ENCODE peak calls at places on chromosomes 13 and 19, in four cellular contexts. K, T, S and J are unnamed samples.

GRCh38 chr13:31824705-31825512 is 85.6 kb downstream of the RXFP2 start:
- DNase-seq in K (peak; percentile 13), T (peak; percentile 28), S (no peak), J (no peak)

GRCh38 chr13:110398564-110399507 is 91.8 kb downstream of the COL4A2 start:
- DNase-seq in K (no peak), T (no peak), S (no peak), J (no peak)

GRCh38 chr13:62846302-62846701 is 1430.7 kb upstream of the PCDH20 start:
- DNase-seq in K (no peak), T (no peak), S (no peak), J (no peak)

GRCh38 chr19:3404324-3405260 is 38.2 kb downstream of the NFIC start:
- DNase-seq in K (no peak), T (peak; percentile 87), S (peak; percentile 92), J (peak; percentile 90)

GRCh38 chr19:38015216-38015615 is 108.2 kb downstream of the SIPA1L3 start:
- DNase-seq in K (no peak), T (no peak), S (no peak), J (no peak)

GRCh38 chr19:7456964-7457541 is 31.8 kb downstream of the PEX11G start:
- DNase-seq in K (no peak), T (no peak), S (no peak), J (no peak)

GRCh38 chr19:54041969-54042606 is 21.6 kb downstream of the VSTM1 start:
- DNase-seq in K (no peak), T (no peak), S (no peak), J (no peak)

GRCh38 chr13:110314516-110315245 is 7.6 kb downstream of the COL4A2 start:
- DNase-seq in K (no peak), T (no peak), S (no peak), J (no peak)

GRCh38 chr19:7654401-7654800 is 14.4 kb upstream of the RETN start:
- DNase-seq in K (no peak), T (no peak), S (no peak), J (no peak)

GRCh38 chr13:99265162-99265822 is 7.1 kb upstream of the GPR18 start:
- DNase-seq in K (no peak), T (no peak), S (no peak), J (no peak)

GRCh38 chr13:67353891-67354459 is 123.8 kb upstream of the PCDH9 start:
- DNase-seq in K (no peak), T (no peak), S (no peak), J (no peak)

GRCh38 chr13:112968910-112969691 is at the start of gene MCF2L:
- DNase-seq in K (no peak), T (peak; percentile 59), S (peak; percentile 56), J (peak; percentile 40)

GRCh38 chr13:34577051-34577450 is 365.0 kb upstream of the NBEA start:
- DNase-seq in K (no peak), T (no peak), S (no peak), J (no peak)

GRCh38 chr13:111184685-111185401 is 69.7 kb downstream of the ARHGEF7 start:
- DNase-seq in K (peak; percentile 93), T (no peak), S (no peak), J (no peak)

GRCh38 chr13:85163063-85163462 is 636.2 kb downstream of the SLITRK6 start:
- DNase-seq in K (no peak), T (no peak), S (no peak), J (no peak)

GRCh38 chr19:19420570-19421301 is 15.3 kb downstream of the GATAD2A start:
- DNase-seq in K (peak; percentile 87), T (no peak), S (no peak), J (no peak)

GRCh38 chr19:54420383-54421168 is 5.3 kb downstream of the TTYH1 start:
- DNase-seq in K (no peak), T (peak; percentile 94), S (peak; percentile 42), J (no peak)

GRCh38 chr19:45439569-45440258 is 16.0 kb upstream of the ERCC1 start:
- DNase-seq in K (no peak), T (peak; percentile 90), S (peak; percentile 94), J (peak; percentile 91)

GRCh38 chr19:6970478-6970877 is 50.8 kb downstream of the MBD3L2B start:
- DNase-seq in K (no peak), T (no peak), S (no peak), J (peak; percentile 14)

GRCh38 chr19:19321143-19321577 is 531 bp downstream of the MAU2 start:
- DNase-seq in K (no peak), T (peak; percentile 20), S (no peak), J (no peak)

GRCh38 chr13:69585656-69586055 is 522.0 kb upstream of the ATXN8OS start:
- DNase-seq in K (no peak), T (no peak), S (no peak), J (no peak)

GRCh38 chr19:30086916-30087315 is 144.9 kb downstream of the URI1 start:
- DNase-seq in K (no peak), T (no peak), S (no peak), J (no peak)

GRCh38 chr19:7657047-7657779 is 11.6 kb upstream of the RETN start:
- DNase-seq in K (no peak), T (no peak), S (no peak), J (no peak)

GRCh38 chr19:41926028-41926860 is 2.0 kb downstream of the ERFL start:
- DNase-seq in K (no peak), T (no peak), S (no peak), J (no peak)

GRCh38 chr19:41928221-41928683 is at the start of gene ERFL:
- DNase-seq in K (no peak), T (no peak), S (no peak), J (no peak)

GRCh38 chr19:41928754-41929535 is 696 bp upstream of the ERFL start:
- DNase-seq in K (no peak), T (no peak), S (no peak), J (no peak)

GRCh38 chr19:41926861-41927809 is 1.1 kb downstream of the ERFL start:
- DNase-seq in K (no peak), T (no peak), S (no peak), J (no peak)

DNA sequence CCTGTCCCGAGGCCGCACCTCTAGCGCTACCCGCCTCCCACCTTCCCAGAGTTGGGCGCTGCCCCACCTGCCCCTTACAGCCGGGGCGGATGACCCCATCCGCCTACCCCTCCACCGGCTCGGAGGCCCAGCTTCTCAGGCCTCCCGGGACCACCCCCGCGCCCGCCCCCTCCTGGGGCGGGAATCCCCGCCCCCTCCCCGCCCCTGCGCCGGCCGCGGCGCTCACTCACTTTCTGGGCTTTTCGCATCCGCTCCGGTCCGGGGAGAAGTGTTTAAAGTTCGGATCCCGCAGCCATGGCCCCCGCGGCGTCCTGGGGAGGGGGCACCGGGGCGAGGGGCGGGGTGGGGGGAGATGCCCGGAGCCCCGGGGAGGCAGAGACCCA is 448 bp downstream of the ERFL start:
- DNase-seq in K (no peak), T (no peak), S (no peak), J (no peak)
- H3K4me3 ChIP-seq in K (peak overlapping the region; percentile 64), T (peak overlapping the region; percentile 60), S (no peak overlapping the region), J (no peak overlapping the region)

DNA sequence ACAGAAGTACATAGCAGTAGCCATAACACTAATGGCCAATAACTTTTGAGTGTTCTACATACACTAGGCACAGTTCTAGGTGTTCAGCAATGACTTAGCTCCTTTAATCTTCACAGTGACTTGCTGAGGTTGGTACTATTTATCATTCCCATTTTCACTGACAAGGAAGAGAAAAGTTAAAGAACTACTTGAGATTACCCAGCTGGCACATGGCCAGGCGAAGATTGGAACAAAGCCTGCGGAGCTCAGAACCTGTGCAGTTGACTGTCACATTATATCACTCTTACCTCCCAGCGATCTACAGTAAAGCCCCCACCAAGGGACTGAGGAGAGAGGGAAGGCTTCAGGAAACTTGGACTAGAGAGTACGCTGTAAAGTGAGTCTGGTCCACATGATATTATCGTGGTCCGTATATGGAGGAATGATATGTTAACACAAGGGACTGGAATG is 42.4 kb upstream of the WDFY2 start:
- DNase-seq in K (no peak), T (no peak), S (no peak), J (no peak)
- H3K27ac ChIP-seq in K (no peak overlapping the region), T (no peak overlapping the region), S (no peak overlapping the region), J (no peak overlapping the region)

GRCh38 chr13:60379837-60380236 is 17.2 kb upstream of the TDRD3 start:
- DNase-seq in K (no peak), T (no peak), S (no peak), J (no peak)
- TF ChIP-seq CTCF in K (no peak), T (no peak), S (no peak), J (no peak)

GRCh38 chr19:1080360-1081161 is 13.6 kb downstream of the ARHGAP45 start:
- DNase-seq in K (no peak), T (no peak), S (no peak), J (no peak)
- H3K4me3 ChIP-seq in K (no peak overlapping the region), T (peak overlapping the region; percentile 15), S (no peak overlapping the region), J (no peak overlapping the region)

GRCh38 chr13:33195693-33196464 is 89.7 kb downstream of the STARD13 start:
- DNase-seq in K (no peak), T (no peak), S (no peak), J (no peak)

GRCh38 chr13:33194820-33195692 is 90.5 kb downstream of the STARD13 start:
- DNase-seq in K (peak; percentile 99), T (no peak), S (peak; percentile 43), J (no peak)

GRCh38 chr13:33189470-33189869 is 96.1 kb downstream of the STARD13 start:
- DNase-seq in K (no peak), T (no peak), S (no peak), J (no peak)

GRCh38 chr13:33191425-33192221 is 93.9 kb downstream of the STARD13 start:
- DNase-seq in K (no peak), T (no peak), S (no peak), J (peak; percentile 67)

GRCh38 chr13:33193428-33193974 is 92.1 kb downstream of the STARD13 start:
- DNase-seq in K (no peak), T (no peak), S (no peak), J (no peak)
- H3K27ac ChIP-seq in K (peak overlapping the region; percentile 92), T (no peak overlapping the region), S (no peak overlapping the region), J (peak overlapping the region; percentile 37)

GRCh38 chr13:44648392-44649117 is 72.4 kb upstream of the TSC22D1 start:
- DNase-seq in K (no peak), T (no peak), S (no peak), J (no peak)
- TF ChIP-seq CTCF in K (no peak), T (no peak), S (no peak), J (peak; percentile 44)

GRCh38 chr13:114128624-114129522 is 3.5 kb downstream of the RASA3 start:
- DNase-seq in K (peak; percentile 81), T (peak; percentile 49), S (peak; percentile 51), J (peak; percentile 76)
- H3K4me3 ChIP-seq in K (peak overlapping the region; percentile 89), T (no peak overlapping the region), S (no peak overlapping the region), J (no peak overlapping the region)

GRCh38 chr19:49704888-49705642 is 14.1 kb downstream of the CPT1C start:
- DNase-seq in K (no peak), T (no peak), S (no peak), J (no peak)
- H3K27ac ChIP-seq in K (no peak overlapping the region), T (no peak overlapping the region), S (no peak overlapping the region), J (no peak overlapping the region)